ENCODE peak calls at places on chromosomes 6 and 20, in nine cellular contexts. S, Y, G, K, O, M, H, J and R are unnamed samples.

GRCh38 chr6:124870611-124871201 is 91.5 kb upstream of the RNF217 start:
- DNase-seq in S (no peak), Y (no peak), G (no peak), K (no peak), O (peak; percentile 31), M (no peak), H (no peak), J (no peak), R (no peak)

GRCh38 chr6:36765190-36765941 is 67.7 kb downstream of the RAB44 start:
- DNase-seq in S (peak; percentile 28), Y (no peak), G (no peak), K (no peak), O (no peak), M (no peak), H (no peak), J (no peak), R (no peak)

GRCh38 chr6:107657755-107658461 is 166.2 kb downstream of the SCML4 start:
- DNase-seq in S (peak; percentile 55), Y (no peak), G (peak; percentile 80), K (peak; percentile 27), O (no peak), M (peak; percentile 31), H (peak; percentile 50), J (no peak), R (peak; percentile 76)

GRCh38 chr6:25026723-25027122 is 91.0 kb upstream of the RIPOR2 start:
- DNase-seq in S (no peak), Y (no peak), G (no peak), K (no peak), O (no peak), M (no peak), H (no peak), J (no peak), R (no peak)

GRCh38 chr6:130020106-130020851 is 1.9 kb downstream of the L3MBTL3 start:
- DNase-seq in S (peak; percentile 46), Y (peak; percentile 42), G (peak; percentile 21), K (peak; percentile 33), O (peak; percentile 12), M (no peak), H (peak; percentile 50), J (no peak), R (no peak)

GRCh38 chr20:9319687-9320384 is 194.6 kb upstream of the LAMP5 start:
- DNase-seq in S (no peak), Y (no peak), G (no peak), K (no peak), O (no peak), M (no peak), H (no peak), J (no peak), R (no peak)

GRCh38 chr6:68134796-68135195 is 500.3 kb upstream of the ADGRB3 start:
- DNase-seq in S (no peak), Y (no peak), G (no peak), K (no peak), O (no peak), M (no peak), H (no peak), J (no peak), R (no peak)

GRCh38 chr6:12804967-12805645 is 88.5 kb downstream of the PHACTR1 start:
- DNase-seq in S (no peak), Y (no peak), G (no peak), K (no peak), O (no peak), M (no peak), H (no peak), J (no peak), R (no peak)

GRCh38 chr6:38799529-38800184 is 84.5 kb downstream of the DNAH8 start:
- DNase-seq in S (no peak), Y (no peak), G (no peak), K (no peak), O (no peak), M (no peak), H (no peak), J (no peak), R (no peak)

GRCh38 chr20:54479138-54479906 is 3.9 kb downstream of the DOK5 start:
- DNase-seq in S (no peak), Y (no peak), G (no peak), K (no peak), O (no peak), M (no peak), H (no peak), J (no peak), R (no peak)

GRCh38 chr6:93679836-93680235 is 260.5 kb upstream of the EPHA7 start:
- DNase-seq in S (no peak), Y (no peak), G (no peak), K (no peak), O (no peak), M (no peak), H (no peak), J (no peak), R (no peak)

GRCh38 chr20:51587145-51587544 is 44.6 kb upstream of the NFATC2 start:
- DNase-seq in S (no peak), Y (no peak), G (no peak), K (no peak), O (no peak), M (no peak), H (no peak), J (no peak), R (no peak)

GRCh38 chr6:146990821-146991798 is 213.1 kb upstream of the STXBP5 start:
- DNase-seq in S (no peak), Y (no peak), G (no peak), K (no peak), O (no peak), M (no peak), H (no peak), J (peak; percentile 84), R (no peak)

GRCh38 chr6:170176621-170177382 is 114.1 kb downstream of the DLL1 start:
- DNase-seq in S (no peak), Y (no peak), G (no peak), K (no peak), O (no peak), M (no peak), H (no peak), J (no peak), R (no peak)